ENCODE peak calls at places on chromosomes 7 and 10, in five cellular contexts. One of them, this sample, is unnamed.

GRCh38 chr10:28939352-28940157 is 262.2 kb downstream of the BAMBI start:
- DNase-seq in mesothelial cell of epicardium: peak
- DNase-seq in NCI-H2081: peak
- DNase-seq in spleen: no peak
- DNase-seq in GOT3: no peak
- DNase-seq in this sample: no peak

GRCh38 chr10:76315240-76315639 is 883.8 kb downstream of the LRMDA start:
- DNase-seq in GOT3: no peak
- DNase-seq in mesothelial cell of epicardium: no peak
- DNase-seq in NCI-H2081: no peak
- DNase-seq in spleen: no peak
- DNase-seq in this sample: no peak

GRCh38 chr7:80974396-80975358 is 55.8 kb upstream of the SEMA3C start:
- DNase-seq in NCI-H2081: no peak
- DNase-seq in GOT3: no peak
- DNase-seq in mesothelial cell of epicardium: no peak
- DNase-seq in spleen: no peak
- DNase-seq in this sample: no peak

GRCh38 chr10:53223846-53224245 is 451.3 kb upstream of the MBL2 start:
- DNase-seq in GOT3: no peak
- DNase-seq in spleen: no peak
- DNase-seq in mesothelial cell of epicardium: no peak
- DNase-seq in NCI-H2081: peak
- DNase-seq in this sample: no peak

GRCh38 chr10:16816142-16816541 is 1.1 kb downstream of the RSU1 start:
- DNase-seq in mesothelial cell of epicardium: no peak
- DNase-seq in NCI-H2081: no peak
- DNase-seq in spleen: no peak
- DNase-seq in GOT3: no peak
- DNase-seq in this sample: no peak

GRCh38 chr7:47663841-47664240 is 81.9 kb upstream of the TNS3 start:
- DNase-seq in GOT3: no peak
- DNase-seq in NCI-H2081: no peak
- DNase-seq in mesothelial cell of epicardium: no peak
- DNase-seq in spleen: no peak
- DNase-seq in this sample: no peak

GRCh38 chr10:76141376-76141775 is 710.0 kb downstream of the LRMDA start:
- DNase-seq in spleen: no peak
- DNase-seq in GOT3: no peak
- DNase-seq in NCI-H2081: no peak
- DNase-seq in mesothelial cell of epicardium: no peak
- DNase-seq in this sample: no peak

GRCh38 chr10:42952931-42953683 is 123.8 kb upstream of the RET start:
- DNase-seq in spleen: peak
- DNase-seq in NCI-H2081: no peak
- DNase-seq in mesothelial cell of epicardium: peak
- DNase-seq in GOT3: no peak
- DNase-seq in this sample: no peak

GRCh38 chr10:34815174-34816066 is at the start of gene PARD3:
- DNase-seq in mesothelial cell of epicardium: peak
- DNase-seq in NCI-H2081: peak
- DNase-seq in GOT3: no peak
- DNase-seq in spleen: peak
- DNase-seq in this sample: no peak

GRCh38 chr10:114714281-114714741 is 56.2 kb upstream of the ABLIM1 start:
- DNase-seq in mesothelial cell of epicardium: peak
- DNase-seq in GOT3: no peak
- DNase-seq in spleen: no peak
- DNase-seq in NCI-H2081: peak
- DNase-seq in this sample: no peak

GRCh38 chr7:73900286-73900685 is 39.3 kb downstream of the TMEM270 start:
- DNase-seq in mesothelial cell of epicardium: no peak
- DNase-seq in spleen: no peak
- DNase-seq in NCI-H2081: no peak
- DNase-seq in GOT3: no peak
- DNase-seq in this sample: no peak

GRCh38 chr10:48463318-48464003 is 141.4 kb downstream of the ARHGAP22 start:
- DNase-seq in GOT3: no peak
- DNase-seq in mesothelial cell of epicardium: no peak
- DNase-seq in spleen: peak
- DNase-seq in NCI-H2081: no peak
- DNase-seq in this sample: no peak

GRCh38 chr10:73873163-73873842 is 1.1 kb downstream of the CAMK2G start:
- DNase-seq in mesothelial cell of epicardium: no peak
- DNase-seq in GOT3: no peak
- DNase-seq in NCI-H2081: no peak
- DNase-seq in spleen: no peak
- DNase-seq in this sample: no peak

GRCh38 chr7:140640727-140641531 is at the start of gene DENND2A:
- DNase-seq in mesothelial cell of epicardium: peak
- DNase-seq in spleen: peak
- DNase-seq in GOT3: no peak
- DNase-seq in NCI-H2081: peak
- DNase-seq in this sample: no peak

GRCh38 chr10:58326967-58327381 is 7.8 kb upstream of the UBE2D1 start:
- DNase-seq in spleen: no peak
- DNase-seq in mesothelial cell of epicardium: no peak
- DNase-seq in NCI-H2081: no peak
- DNase-seq in GOT3: peak
- DNase-seq in this sample: no peak

GRCh38 chr10:133071801-133072595 is 15.7 kb upstream of the ADGRA1 start:
- DNase-seq in spleen: no peak
- DNase-seq in NCI-H2081: no peak
- DNase-seq in GOT3: no peak
- DNase-seq in mesothelial cell of epicardium: no peak
- DNase-seq in this sample: no peak

GRCh38 chr10:116828121-116828520 is 21.2 kb upstream of the ENO4 start:
- DNase-seq in NCI-H2081: no peak
- DNase-seq in mesothelial cell of epicardium: no peak
- DNase-seq in GOT3: no peak
- DNase-seq in spleen: no peak
- DNase-seq in this sample: no peak

GRCh38 chr10:102455893-102456471 is 4.6 kb upstream of the C10orf95 start:
- DNase-seq in mesothelial cell of epicardium: no peak
- DNase-seq in NCI-H2081: no peak
- DNase-seq in spleen: no peak
- DNase-seq in GOT3: no peak
- DNase-seq in this sample: no peak